ENCODE peak calls at places on chromosomes 5 and 9, in five cellular contexts. B is CD4-positive, alpha-beta memory T cell; R is ascending aorta; E is psoas muscle; Q is CD8-positive, alpha-beta memory T cell. I is an unnamed sample. For H3K36me3, the result is how much of the 10 kb centered on the place peaks cover.

GRCh38 chr5:61048534-61048933 is 103.5 kb downstream of the NDUFAF2 start:
- DNase-seq in B (no peak), R (no peak), E (no peak), Q (no peak), I (peak)

GRCh38 chr5:80764786-80765185 is 110.0 kb upstream of the DHFR start:
- DNase-seq in B (no peak), R (no peak), E (no peak), Q (no peak), I (no peak)

GRCh38 chr9:78029601-78030552 is 1.7 kb downstream of the GNAQ start:
- DNase-seq in B (peak), R (peak), E (peak), Q (peak), I (peak)

GRCh38 chr5:41356746-41357145 is 143.4 kb upstream of the C6 start:
- DNase-seq in B (no peak), R (no peak), E (no peak), Q (no peak), I (no peak)

GRCh38 chr9:116042321-116042720 is 111.3 kb upstream of the PAPPA start:
- DNase-seq in B (no peak), R (no peak), E (no peak), Q (no peak), I (no peak)

GRCh38 chr9:120914410-120914809 is 12.2 kb downstream of the TRAF1 start:
- DNase-seq in B (no peak), R (peak), E (no peak), Q (no peak), I (no peak)

GRCh38 chr9:125701351-125701750 is 5.7 kb downstream of the MAPKAP1 start:
- DNase-seq in B (no peak), R (no peak), E (no peak), Q (no peak), I (peak)

GRCh38 chr5:135426102-135427082 is 20.8 kb downstream of the DCANP1 start:
- DNase-seq in B (peak), R (no peak), E (no peak), Q (peak), I (peak)

GRCh38 chr9:2158111-2158610 is 143.0 kb downstream of the SMARCA2 start:
- DNase-seq in B (peak), R (no peak), E (peak), Q (peak), I (peak)

GRCh38 chr5:65156933-65157332 is 324.8 kb downstream of the ADAMTS6 start:
- DNase-seq in B (no peak), R (no peak), E (no peak), Q (no peak), I (no peak)

GRCh38 chr9:96116275-96117051 is 185.5 kb downstream of the HSD17B3 start:
- DNase-seq in B (no peak), R (no peak), E (no peak), Q (no peak), I (no peak)

GRCh38 chr5:912356-913091 is 19.8 kb downstream of the TRIP13 start:
- DNase-seq in B (peak), R (no peak), E (no peak), Q (peak), I (no peak)

GRCh38 chr5:106755789-106756188 is 914.9 kb downstream of the EFNA5 start:
- DNase-seq in B (no peak), R (no peak), E (no peak), Q (no peak), I (no peak)

GRCh38 chr9:17251100-17251499 is 116.3 kb downstream of the CNTLN start:
- DNase-seq in B (no peak), R (no peak), E (no peak), Q (no peak), I (no peak)

GRCh38 chr5:176652136-176652535 is 4.9 kb downstream of the TSPAN17 start:
- DNase-seq in B (no peak), R (no peak), E (no peak), Q (no peak), I (peak)
- H3K36me3 ChIP-seq in B (under half), R (under half), E (under half), Q (under half), I (under half)

GRCh38 chr9:35105571-35106342 is 2.8 kb upstream of the STOML2 start:
- DNase-seq in B (no peak), R (no peak), E (no peak), Q (no peak), I (no peak)

GRCh38 chr9:35106343-35106730 is 3.4 kb upstream of the STOML2 start:
- DNase-seq in B (no peak), R (no peak), E (no peak), Q (no peak), I (no peak)

GRCh38 chr9:35104586-35104985 is 1.7 kb upstream of the STOML2 start:
- DNase-seq in B (no peak), R (no peak), E (no peak), Q (no peak), I (no peak)

GRCh38 chr9:35103660-35104191 is 795 bp upstream of the STOML2 start:
- DNase-seq in B (no peak), R (no peak), E (no peak), Q (no peak), I (no peak)

DNA sequence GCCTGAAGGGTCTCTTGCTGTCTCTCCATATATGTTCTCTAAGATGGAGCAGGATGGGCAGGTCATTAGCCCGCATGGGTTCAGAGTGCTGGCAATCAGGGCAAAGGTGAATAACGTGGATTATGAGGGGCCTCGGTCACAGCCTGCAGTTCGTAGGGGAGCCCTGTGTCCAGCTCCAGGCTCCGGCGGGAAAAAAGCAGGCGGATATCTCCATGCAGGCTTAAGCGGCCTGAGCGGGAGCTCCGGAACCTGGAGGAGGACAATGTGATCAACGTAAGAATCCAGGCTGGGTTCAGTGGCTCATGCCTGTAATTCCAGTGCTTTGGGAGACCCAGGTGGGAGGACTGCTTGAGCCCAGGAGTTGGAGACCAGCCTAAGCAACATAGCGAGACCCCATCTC is 2.2 kb upstream of the STOML2 start:
- DNase-seq in B (no peak), R (no peak), E (no peak), Q (no peak), I (no peak)
- H3K36me3 ChIP-seq in B (under half), R (half or more), E (half or more), Q (under half), I (half or more)

GRCh38 chr9:128983536-128983935 is 36.0 kb downstream of the NUP188 start:
- DNase-seq in B (no peak), R (no peak), E (no peak), Q (no peak), I (no peak)

DNA sequence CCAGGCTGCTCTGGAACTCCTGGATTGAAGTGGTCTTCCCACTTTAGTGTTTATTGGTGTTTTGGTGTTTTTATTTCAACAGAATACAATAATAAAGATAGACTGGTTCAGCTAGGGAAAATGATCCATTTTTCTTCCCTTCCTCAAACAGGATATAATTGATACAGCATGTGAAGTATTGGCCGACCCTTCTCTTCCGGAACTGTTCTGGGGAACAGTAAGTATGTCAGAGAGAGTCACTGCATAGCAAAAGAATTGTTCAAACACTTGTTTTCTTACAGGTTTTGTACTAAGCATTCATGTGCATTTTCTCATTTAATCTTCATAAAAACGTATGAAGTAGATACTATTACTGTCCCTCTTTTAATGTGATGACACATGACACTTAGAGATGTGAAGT is 31.6 kb downstream of the NUP188 start:
- DNase-seq in B (no peak), R (no peak), E (no peak), Q (no peak), I (no peak)
- H3K36me3 ChIP-seq in B (half or more), R (half or more), E (half or more), Q (half or more), I (half or more)

GRCh38 chr5:162931501-162931900 is 505.9 kb upstream of the CCNG1 start:
- DNase-seq in B (no peak), R (no peak), E (no peak), Q (no peak), I (no peak)
- H3K36me3 ChIP-seq in B (under half), R (under half), E (under half), Q (under half), I (under half)

GRCh38 chr5:14397717-14398116 is 183.9 kb upstream of the OTULINL start:
- DNase-seq in B (no peak), R (peak), E (no peak), Q (no peak), I (peak)
- H3K36me3 ChIP-seq in B (under half), R (half or more), E (half or more), Q (under half), I (half or more)

GRCh38 chr9:133361507-133362092 is 5.2 kb downstream of the SURF2 start:
- DNase-seq in B (no peak), R (no peak), E (no peak), Q (no peak), I (no peak)

GRCh38 chr9:133357656-133358055 is 1.3 kb downstream of the SURF2 start:
- DNase-seq in B (no peak), R (no peak), E (no peak), Q (no peak), I (no peak)

GRCh38 chr9:133359420-133360175 is 3.2 kb downstream of the SURF2 start:
- DNase-seq in B (no peak), R (no peak), E (no peak), Q (no peak), I (no peak)

GRCh38 chr9:133362359-133363044 is 6.2 kb downstream of the SURF2 start:
- DNase-seq in B (no peak), R (no peak), E (no peak), Q (no peak), I (no peak)

DNA sequence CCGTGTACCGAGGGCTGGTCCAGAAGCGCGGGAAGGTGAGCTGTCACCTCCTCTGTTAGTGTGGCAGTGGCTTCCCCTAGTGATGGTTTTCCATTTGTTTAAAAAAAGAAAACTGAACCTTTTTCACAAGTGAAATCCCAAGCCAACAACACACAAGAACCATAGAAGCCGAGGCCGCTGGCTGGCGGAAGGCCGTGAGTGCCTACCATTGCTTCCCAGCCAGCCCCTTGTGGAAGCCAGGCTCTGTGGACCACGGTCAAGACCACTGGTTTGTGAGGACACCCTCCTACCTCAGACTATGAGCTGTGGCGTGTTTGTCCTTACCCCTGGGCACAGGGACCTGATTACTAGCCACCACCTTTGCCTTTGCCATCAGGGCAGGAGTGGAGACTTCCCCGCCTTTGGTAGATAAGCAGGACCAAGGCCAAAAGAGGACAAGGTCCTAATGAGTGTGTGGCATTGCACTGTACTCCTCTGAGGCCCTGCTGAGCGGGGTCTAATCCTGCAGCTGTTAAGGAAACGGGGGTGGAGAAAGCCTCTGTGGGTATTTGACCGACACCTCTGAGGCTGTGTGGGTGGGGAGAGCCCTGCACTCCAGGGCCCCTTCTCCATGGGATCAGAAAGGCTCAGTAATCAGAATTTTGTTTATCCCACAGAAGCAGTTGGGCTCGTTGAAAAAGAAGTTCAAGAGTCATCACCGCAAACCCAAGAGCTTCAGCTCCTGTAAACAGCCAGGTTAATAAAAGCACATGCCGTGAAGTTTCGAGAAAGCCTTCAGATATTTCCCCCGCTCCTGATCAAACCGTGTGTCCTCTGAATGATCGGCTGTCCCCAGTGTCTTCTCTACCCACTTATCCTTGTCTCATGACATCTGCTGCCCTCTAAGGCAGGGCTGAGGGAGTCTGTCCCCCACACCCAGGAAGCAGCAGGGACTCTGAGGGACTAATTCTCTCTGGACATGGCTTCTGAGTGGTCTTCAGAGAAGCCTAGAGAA is 4.3 kb downstream of the SURF2 start:
- DNase-seq in B (no peak), R (no peak), E (no peak), Q (no peak), I (no peak)
- H3K36me3 ChIP-seq in B (half or more), R (half or more), E (half or more), Q (half or more), I (half or more)

GRCh38 chr5:141590127-141590526 is 28.7 kb downstream of the DIAPH1 start:
- DNase-seq in B (no peak), R (no peak), E (no peak), Q (no peak), I (no peak)
- H3K36me3 ChIP-seq in B (under half), R (under half), E (half or more), Q (under half), I (under half)

I was measured in adipocyte.